ENCODE peak calls at places on chromosomes 4 and X, in ten cellular contexts. W is esophagus muscularis mucosa, G is spleen, I is upper lobe of left lung, O is A549, B is stomach, E is K562, D is tibial nerve, J is heart left ventricle, H is IMR-90. N is an unnamed sample. For H3K4me1, the result is how much of the 10 kb centered on the place peaks cover.

GRCh38 chr4:23234716-23235115 is 542.0 kb downstream of the GBA3 start:
- DNase-seq in H (no peak), O (no peak), B (no peak), E (no peak), W (no peak), D (no peak), J (no peak), I (no peak), G (no peak), N (no peak)

GRCh38 chrX:5936438-5936837 is 292.2 kb downstream of the NLGN4X start:
- DNase-seq in G (no peak), E (no peak), H (no peak), W (no peak), B (no peak), D (peak), O (no peak), I (no peak), J (peak), N (no peak)

GRCh38 chrX:11756354-11757318 is 1.4 kb upstream of the MSL3 start:
- DNase-seq in I (no peak), B (no peak), G (no peak), O (no peak), D (no peak), W (no peak), J (no peak), H (no peak), E (no peak), N (no peak)

GRCh38 chr4:105956566-105956965 is 61.3 kb downstream of the NPNT start:
- DNase-seq in B (no peak), J (no peak), E (no peak), G (no peak), W (no peak), H (no peak), I (no peak), D (no peak), O (no peak), N (no peak)

GRCh38 chr4:77952399-77952974 is 89.9 kb downstream of the MRPL1 start:
- DNase-seq in O (no peak), W (no peak), B (no peak), I (no peak), E (no peak), J (no peak), H (no peak), G (no peak), D (no peak), N (no peak)

GRCh38 chr4:14149469-14150030 is 522.0 kb upstream of the BOD1L1 start:
- DNase-seq in I (no peak), D (no peak), J (no peak), G (no peak), O (no peak), B (no peak), H (peak), W (no peak), E (no peak), N (no peak)

GRCh38 chrX:4547218-4547836 is 833.9 kb upstream of the PRKX start:
- DNase-seq in D (peak), E (peak), B (peak), J (no peak), O (peak), W (no peak), I (no peak), G (peak), H (peak), N (no peak)

GRCh38 chrX:48854898-48855297 is 19.5 kb upstream of the PCSK1N start:
- DNase-seq in H (no peak), I (no peak), J (no peak), W (no peak), B (no peak), O (no peak), D (no peak), G (no peak), E (no peak), N (no peak)

GRCh38 chrX:134004038-134004437 is 18.6 kb upstream of the GPC3 start:
- DNase-seq in B (no peak), W (no peak), O (no peak), G (no peak), H (peak), I (no peak), J (no peak), E (no peak), D (peak), N (no peak)

DNA sequence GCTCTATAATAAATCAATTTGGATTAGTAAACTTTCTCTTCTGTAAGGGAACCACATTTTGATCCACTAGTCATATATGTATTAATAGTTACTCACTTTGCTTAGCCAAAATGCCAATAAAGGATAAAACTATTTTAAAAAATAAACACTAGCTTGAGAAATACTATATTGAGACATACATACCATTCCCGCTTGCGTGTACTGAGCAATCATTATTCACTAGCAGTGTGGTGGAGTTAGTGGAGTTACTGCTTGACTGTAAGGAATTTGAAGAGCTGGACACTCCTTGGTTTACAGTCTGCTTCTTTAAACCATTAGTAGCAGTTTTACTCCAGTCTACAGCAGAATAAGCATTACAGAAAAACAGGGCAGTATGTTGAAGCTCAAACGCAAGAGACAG is 10.8 kb upstream of the PHKA2 start:
- DNase-seq in J (no peak), O (peak), G (no peak), H (peak), B (no peak), D (no peak), I (no peak), E (no peak), W (no peak), N (no peak)
- H3K4me3 ChIP-seq in J (no peak), O (peak), G (no peak), H (no peak), B (no peak), D (no peak), I (no peak), E (no peak), W (no peak), N (no peak)

GRCh38 chr4:57109847-57110634 is at the start of gene IGFBP7:
- DNase-seq in D (no peak), E (peak), W (no peak), B (peak), O (no peak), H (no peak), G (peak), I (peak), J (peak), N (no peak)
- TF ChIP-seq POLR2A in D (peak), E (no peak), W (no peak), B (no peak), O (peak), H (peak), G (no peak), I (peak), J (peak), N (no peak)

GRCh38 chr4:99818661-99819060 is 2.0 kb downstream of the DAPP1 start:
- DNase-seq in B (no peak), O (no peak), I (no peak), W (no peak), E (no peak), J (no peak), D (no peak), G (no peak), H (no peak), N (no peak)
- H3K4me1 ChIP-seq in B (under half), O (under half), I (under half), W (under half), E (under half), J (under half), D (under half), G (half or more), H (under half), N (under half)

GRCh38 chr4:128357286-128357685 is 69.7 kb upstream of the PGRMC2 start:
- DNase-seq in G (no peak), D (no peak), W (no peak), O (no peak), I (no peak), H (no peak), E (no peak), J (no peak), B (no peak), N (no peak)

GRCh38 chr4:128358903-128359260 is 71.3 kb upstream of the PGRMC2 start:
- DNase-seq in I (no peak), G (no peak), O (no peak), W (no peak), D (no peak), J (no peak), E (no peak), H (no peak), B (no peak), N (no peak)

GRCh38 chr4:128359422-128359821 is 71.8 kb upstream of the PGRMC2 start:
- DNase-seq in O (no peak), G (no peak), H (no peak), I (no peak), J (no peak), W (no peak), B (no peak), D (no peak), E (no peak), N (no peak)

GRCh38 chr4:128355301-128355700 is 67.7 kb upstream of the PGRMC2 start:
- DNase-seq in G (no peak), J (peak), O (peak), I (no peak), W (no peak), E (peak), B (no peak), D (no peak), H (no peak), N (no peak)

GRCh38 chr4:128358231-128358902 is 70.8 kb upstream of the PGRMC2 start:
- DNase-seq in J (peak), G (no peak), W (no peak), O (no peak), B (no peak), E (no peak), H (peak), I (no peak), D (no peak), N (no peak)
- H3K4me3 ChIP-seq in J (no peak), G (no peak), W (no peak), O (no peak), B (no peak), E (no peak), H (no peak), I (no peak), D (no peak), N (no peak)

DNA sequence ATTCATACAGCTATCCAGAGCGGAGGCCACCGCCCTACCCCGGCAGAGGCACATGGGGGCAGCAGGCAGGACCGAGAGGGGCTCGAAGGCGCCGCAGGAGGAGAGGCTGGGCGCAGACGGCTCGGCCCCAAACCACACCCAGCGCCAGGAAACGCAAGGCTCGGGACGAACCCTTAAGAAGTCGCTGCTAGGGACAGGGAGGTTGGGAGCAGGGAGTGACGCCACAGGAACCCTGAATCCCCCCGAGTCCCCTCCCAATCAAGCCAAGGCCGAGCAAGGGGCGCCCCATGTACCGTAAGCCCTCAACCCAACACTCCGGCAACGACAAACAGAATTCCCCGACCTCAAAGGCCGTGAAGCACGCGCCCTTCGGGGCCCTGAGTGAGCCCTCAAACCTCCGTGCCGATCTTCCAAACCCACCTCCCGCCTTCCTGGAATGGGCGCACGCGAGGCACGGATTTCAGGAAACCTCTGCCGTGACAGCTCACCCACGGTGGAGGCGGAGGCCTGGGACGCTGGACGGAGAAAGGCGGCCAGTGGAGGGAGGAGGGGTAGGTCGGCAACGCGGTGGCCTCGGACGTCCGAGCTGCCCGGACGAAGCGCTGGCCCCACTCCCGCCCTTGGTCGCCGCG is 1.8 kb downstream of the ZFYVE28 start:
- DNase-seq in E (peak), I (peak), H (no peak), W (no peak), D (no peak), B (peak), J (no peak), G (peak), O (no peak), N (no peak)
- TF ChIP-seq POLR2A in E (peak), I (no peak), H (no peak), W (no peak), D (no peak), B (no peak), J (no peak), G (no peak), O (no peak), N (no peak)

GRCh38 chrX:13010546-13010945 is 33.9 kb downstream of the FAM9C start:
- DNase-seq in E (no peak), H (no peak), D (no peak), O (no peak), W (no peak), J (no peak), I (no peak), B (no peak), G (no peak), N (no peak)
- H3K4me1 ChIP-seq in E (under half), H (under half), D (under half), O (half or more), W (under half), J (under half), I (under half), B (half or more), G (half or more), N (under half)

DNA sequence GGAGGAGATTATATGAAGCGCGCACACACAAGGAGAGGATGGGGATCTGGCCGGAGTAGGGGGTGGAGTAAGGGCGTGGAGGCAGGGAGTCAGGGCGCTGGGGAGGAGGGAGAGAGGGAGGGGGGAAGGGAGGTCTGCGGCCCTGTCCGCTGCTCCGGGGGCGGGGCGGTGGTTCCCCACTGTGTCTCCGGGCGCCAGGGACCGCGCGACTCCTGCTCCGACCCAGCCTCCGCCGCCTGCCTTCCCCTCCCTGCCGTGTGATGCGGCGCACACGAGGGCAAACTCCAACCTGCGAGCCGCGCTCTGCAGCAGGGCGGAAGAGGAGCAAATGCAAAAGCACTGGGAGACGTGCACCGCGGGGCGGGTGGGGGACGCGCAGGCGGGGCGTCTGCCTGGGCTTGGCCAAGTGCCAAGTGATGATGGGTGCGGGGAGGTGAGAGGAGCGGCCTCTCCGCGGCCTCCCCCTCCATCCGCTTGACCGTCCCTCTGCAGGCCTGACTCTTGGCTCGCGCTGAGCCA is at the start of gene DCHS2:
- DNase-seq in W (peak), E (peak), H (no peak), D (no peak), G (peak), I (peak), O (peak), J (peak), B (no peak), N (no peak)
- H3K4me3 ChIP-seq in W (peak), E (peak), H (peak), D (peak), G (peak), I (peak), O (peak), J (peak), B (peak), N (peak)

DNA sequence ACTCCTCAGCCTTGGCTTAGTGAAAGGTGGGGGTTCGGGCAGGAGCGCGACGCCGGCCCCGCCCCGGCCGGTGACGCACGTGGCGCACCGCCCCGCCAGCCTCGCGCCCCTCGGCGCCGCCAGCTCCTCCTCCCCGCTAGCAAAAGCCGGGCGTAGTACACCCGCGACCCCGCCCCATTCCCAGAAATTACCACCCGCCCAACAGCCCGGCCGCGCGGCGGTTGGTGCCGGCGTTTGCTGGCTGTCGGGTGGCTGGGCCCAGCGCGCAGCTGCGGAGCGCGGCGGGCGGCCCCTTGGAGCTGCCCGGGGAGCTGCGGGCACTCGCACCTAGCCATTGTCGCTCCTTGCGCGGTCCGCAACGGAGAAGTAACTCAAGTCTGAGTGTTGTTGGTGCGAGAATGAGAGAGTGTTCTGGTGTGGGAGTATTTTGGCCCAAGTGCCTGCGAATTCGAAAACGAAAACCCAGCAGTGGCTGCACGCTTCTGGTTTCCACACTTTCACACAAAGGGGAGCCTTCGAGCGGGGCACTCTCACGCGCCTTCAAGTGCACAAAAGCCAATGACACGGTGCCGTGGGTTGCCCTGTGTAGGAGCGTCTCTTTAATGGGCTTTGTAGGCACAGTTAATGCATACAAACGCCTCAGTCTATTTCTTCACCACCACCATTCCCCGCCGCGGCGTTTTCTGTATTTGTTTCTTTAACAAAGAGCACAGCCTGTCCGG is 1.0 kb upstream of the ELF2 start:
- DNase-seq in D (peak), W (peak), I (peak), G (peak), O (peak), B (peak), H (peak), E (peak), J (peak), N (peak)
- TF ChIP-seq POLR2A in D (peak), W (peak), I (peak), G (peak), O (peak), B (no peak), H (peak), E (peak), J (peak), N (no peak)

DNA sequence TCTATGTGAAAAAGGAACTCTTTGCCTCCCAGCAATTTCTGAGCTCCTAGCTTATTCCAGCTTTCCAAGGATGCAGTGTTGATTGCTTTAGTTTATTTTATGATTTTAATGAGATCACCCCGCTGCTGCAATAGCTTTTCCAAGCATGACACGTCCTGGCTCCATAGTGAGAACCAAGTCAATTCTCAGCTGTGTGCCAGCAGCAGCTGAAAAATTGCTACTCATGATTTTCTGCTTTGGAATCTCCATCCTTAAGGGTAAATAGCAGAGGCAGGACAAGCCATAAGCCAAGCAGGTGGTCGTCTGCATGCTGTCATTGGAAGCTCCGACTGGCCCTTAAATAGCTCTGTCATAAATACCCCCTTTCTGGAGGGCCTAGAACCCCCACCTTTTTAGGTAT is 64.5 kb downstream of the FTHL17 start:
- DNase-seq in G (no peak), J (no peak), O (no peak), E (no peak), W (no peak), D (no peak), H (no peak), B (no peak), I (no peak), N (no peak)
- H3K4me1 ChIP-seq in G (under half), J (under half), O (under half), E (under half), W (under half), D (under half), H (under half), B (under half), I (under half), N (under half)

N was measured in vagina.